ENCODE peak calls at places on chromosomes 3 and 15, in seven cellular contexts. One of them, this sample, is unnamed.

GRCh38 chr15:40439461-40440299 is 1.1 kb upstream of the BAHD1 start:
- DNase-seq in thoracic aorta: no peak
- DNase-seq in MCF 10A: peak; percentile 47
- DNase-seq in psoas muscle: peak; percentile 62
- DNase-seq in AG04450: no peak
- DNase-seq in nephron progenitor cell: peak; percentile 54
- DNase-seq in left ventricle myocardium inferior: peak; percentile 42
- DNase-seq in this sample: peak; percentile 67

GRCh38 chr3:35944915-35945710 is 305.8 kb downstream of the ARPP21 start:
- DNase-seq in thoracic aorta: no peak
- DNase-seq in MCF 10A: peak; percentile 34
- DNase-seq in psoas muscle: no peak
- DNase-seq in AG04450: no peak
- DNase-seq in nephron progenitor cell: no peak
- DNase-seq in left ventricle myocardium inferior: no peak
- DNase-seq in this sample: no peak

GRCh38 chr3:98763814-98764691 is 913 bp downstream of the ST3GAL6 start:
- DNase-seq in thoracic aorta: no peak
- DNase-seq in MCF 10A: no peak
- DNase-seq in psoas muscle: no peak
- DNase-seq in AG04450: no peak
- DNase-seq in nephron progenitor cell: no peak
- DNase-seq in left ventricle myocardium inferior: no peak
- DNase-seq in this sample: no peak

GRCh38 chr15:74307827-74308642 is 59.4 kb downstream of the CYP11A1 start:
- DNase-seq in thoracic aorta: no peak
- DNase-seq in MCF 10A: peak; percentile 77
- DNase-seq in psoas muscle: no peak
- DNase-seq in AG04450: no peak
- DNase-seq in nephron progenitor cell: peak; percentile 55
- DNase-seq in left ventricle myocardium inferior: no peak
- DNase-seq in this sample: peak; percentile 70

GRCh38 chr3:111484666-111485065 is 57.3 kb upstream of the CD96 start:
- DNase-seq in thoracic aorta: no peak
- DNase-seq in MCF 10A: no peak
- DNase-seq in psoas muscle: no peak
- DNase-seq in AG04450: peak; percentile 4
- DNase-seq in nephron progenitor cell: no peak
- DNase-seq in left ventricle myocardium inferior: no peak
- DNase-seq in this sample: no peak

GRCh38 chr3:55858727-55859126 is 371.6 kb upstream of the WNT5A start:
- DNase-seq in thoracic aorta: no peak
- DNase-seq in MCF 10A: no peak
- DNase-seq in psoas muscle: no peak
- DNase-seq in AG04450: no peak
- DNase-seq in nephron progenitor cell: no peak
- DNase-seq in left ventricle myocardium inferior: no peak
- DNase-seq in this sample: no peak

GRCh38 chr3:110519066-110519465 is 552.5 kb upstream of the NECTIN3 start:
- DNase-seq in thoracic aorta: no peak
- DNase-seq in MCF 10A: no peak
- DNase-seq in psoas muscle: no peak
- DNase-seq in AG04450: no peak
- DNase-seq in nephron progenitor cell: no peak
- DNase-seq in left ventricle myocardium inferior: no peak
- DNase-seq in this sample: no peak

GRCh38 chr15:90903733-90904536 is 833 bp downstream of the MAN2A2 start:
- DNase-seq in thoracic aorta: no peak
- DNase-seq in MCF 10A: no peak
- DNase-seq in psoas muscle: peak; percentile 45
- DNase-seq in AG04450: no peak
- DNase-seq in nephron progenitor cell: no peak
- DNase-seq in left ventricle myocardium inferior: no peak
- DNase-seq in this sample: peak; percentile 45

GRCh38 chr3:159838936-159839335 is 149.7 kb upstream of the IL12A start:
- DNase-seq in thoracic aorta: no peak
- DNase-seq in MCF 10A: no peak
- DNase-seq in psoas muscle: no peak
- DNase-seq in AG04450: no peak
- DNase-seq in nephron progenitor cell: no peak
- DNase-seq in left ventricle myocardium inferior: no peak
- DNase-seq in this sample: no peak

GRCh38 chr15:48250640-48251076 is 44.6 kb downstream of the SLC12A1 start:
- DNase-seq in thoracic aorta: no peak
- DNase-seq in MCF 10A: peak; percentile 62
- DNase-seq in psoas muscle: no peak
- DNase-seq in AG04450: peak; percentile 42
- DNase-seq in nephron progenitor cell: peak; percentile 22
- DNase-seq in left ventricle myocardium inferior: no peak
- DNase-seq in this sample: peak; percentile 51

GRCh38 chr3:157793745-157794144 is 290.5 kb upstream of the VEPH1 start:
- DNase-seq in thoracic aorta: no peak
- DNase-seq in MCF 10A: no peak
- DNase-seq in psoas muscle: no peak
- DNase-seq in AG04450: no peak
- DNase-seq in nephron progenitor cell: no peak
- DNase-seq in left ventricle myocardium inferior: no peak
- DNase-seq in this sample: no peak

GRCh38 chr15:42131826-42132806 is 24.3 kb downstream of the PLA2G4F start:
- DNase-seq in thoracic aorta: no peak
- DNase-seq in MCF 10A: peak; percentile 45
- DNase-seq in psoas muscle: no peak
- DNase-seq in AG04450: no peak
- DNase-seq in nephron progenitor cell: no peak
- DNase-seq in left ventricle myocardium inferior: no peak
- DNase-seq in this sample: no peak

GRCh38 chr3:134034005-134034785 is 4.5 kb upstream of the SLCO2A1 start:
- DNase-seq in thoracic aorta: no peak
- DNase-seq in MCF 10A: no peak
- DNase-seq in psoas muscle: no peak
- DNase-seq in AG04450: peak; percentile 48
- DNase-seq in nephron progenitor cell: no peak
- DNase-seq in left ventricle myocardium inferior: no peak
- DNase-seq in this sample: no peak

GRCh38 chr3:98772022-98772421 is 8.9 kb downstream of the ST3GAL6 start:
- DNase-seq in thoracic aorta: no peak
- DNase-seq in MCF 10A: no peak
- DNase-seq in psoas muscle: no peak
- DNase-seq in AG04450: no peak
- DNase-seq in nephron progenitor cell: no peak
- DNase-seq in left ventricle myocardium inferior: no peak
- DNase-seq in this sample: no peak

GRCh38 chr3:52518723-52519444 is 14.8 kb downstream of the NT5DC2 start:
- DNase-seq in thoracic aorta: no peak
- DNase-seq in MCF 10A: no peak
- DNase-seq in psoas muscle: peak; percentile 76
- DNase-seq in AG04450: no peak
- DNase-seq in nephron progenitor cell: peak; percentile 51
- DNase-seq in left ventricle myocardium inferior: no peak
- DNase-seq in this sample: no peak

GRCh38 chr15:70281811-70282307 is 184.1 kb upstream of the TLE3 start:
- DNase-seq in thoracic aorta: no peak
- DNase-seq in MCF 10A: peak; percentile 39
- DNase-seq in psoas muscle: no peak
- DNase-seq in AG04450: no peak
- DNase-seq in nephron progenitor cell: no peak
- DNase-seq in left ventricle myocardium inferior: no peak
- DNase-seq in this sample: no peak

DNA sequence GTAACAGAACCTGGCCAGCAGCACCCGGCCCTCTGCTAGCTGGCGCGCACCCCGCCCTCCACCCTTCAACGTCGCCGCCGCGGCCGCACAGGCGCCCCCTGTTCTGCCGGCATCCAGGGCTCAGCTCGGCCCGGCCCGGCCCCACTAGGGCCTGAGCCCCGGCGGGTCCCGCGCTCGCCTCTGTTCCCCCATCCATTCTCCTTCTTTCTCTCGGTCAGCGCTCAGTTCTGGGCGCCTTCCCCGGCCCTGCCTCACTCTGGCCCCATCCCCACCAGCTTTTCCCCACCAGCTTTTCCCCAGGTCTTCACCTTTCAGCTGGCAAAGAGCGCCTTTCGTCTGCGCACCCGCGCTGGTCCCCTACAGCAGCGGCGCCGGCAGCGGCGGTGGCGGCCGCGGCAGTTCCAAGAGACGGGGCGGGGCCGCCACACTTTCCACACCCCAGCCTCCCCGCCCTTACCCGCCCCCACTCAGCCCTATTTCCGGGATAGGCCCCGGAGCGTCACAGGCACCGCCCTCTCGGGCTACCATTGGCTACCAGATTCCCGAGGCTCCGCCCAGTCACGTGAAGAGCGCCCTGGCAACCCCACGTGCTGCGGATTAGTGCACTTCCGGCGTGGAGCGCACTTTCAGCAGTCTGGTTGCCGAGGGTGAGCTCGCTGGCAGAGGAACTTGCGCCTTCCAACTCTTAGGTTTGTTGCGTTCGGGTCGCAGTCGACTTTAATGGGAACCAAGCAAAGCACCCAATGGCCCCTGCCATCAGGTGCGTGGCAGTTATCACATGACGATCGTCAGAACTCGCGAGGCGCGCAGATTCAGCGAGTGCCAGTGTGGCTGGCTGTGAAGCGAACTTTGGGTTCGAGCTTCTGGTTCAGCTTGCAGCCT is at the start of gene EIF5A2:
- DNase-seq in thoracic aorta: peak; percentile 93
- DNase-seq in MCF 10A: peak; percentile 88
- DNase-seq in psoas muscle: peak; percentile 96
- DNase-seq in AG04450: peak; percentile 82
- DNase-seq in nephron progenitor cell: peak; percentile 84
- DNase-seq in left ventricle myocardium inferior: peak; percentile 96
- DNase-seq in this sample: peak; percentile 92
- TF ChIP-seq CTCF in thoracic aorta: no peak
- TF ChIP-seq CTCF in MCF 10A: no peak
- TF ChIP-seq CTCF in psoas muscle: no peak
- TF ChIP-seq CTCF in AG04450: no peak
- TF ChIP-seq CTCF in nephron progenitor cell: no peak
- TF ChIP-seq CTCF in left ventricle myocardium inferior: no peak
- TF ChIP-seq CTCF in this sample: no peak

GRCh38 chr3:63370094-63370493 is 92.0 kb downstream of the SYNPR start:
- DNase-seq in thoracic aorta: no peak
- DNase-seq in MCF 10A: no peak
- DNase-seq in psoas muscle: no peak
- DNase-seq in AG04450: no peak
- DNase-seq in nephron progenitor cell: no peak
- DNase-seq in left ventricle myocardium inferior: no peak
- DNase-seq in this sample: no peak

GRCh38 chr3:63364495-63364894 is 86.4 kb downstream of the SYNPR start:
- DNase-seq in thoracic aorta: no peak
- DNase-seq in MCF 10A: peak; percentile 42
- DNase-seq in psoas muscle: no peak
- DNase-seq in AG04450: no peak
- DNase-seq in nephron progenitor cell: peak; percentile 19
- DNase-seq in left ventricle myocardium inferior: no peak
- DNase-seq in this sample: no peak

GRCh38 chr3:63364909-63365308 is 86.8 kb downstream of the SYNPR start:
- DNase-seq in thoracic aorta: no peak
- DNase-seq in MCF 10A: no peak
- DNase-seq in psoas muscle: no peak
- DNase-seq in AG04450: no peak
- DNase-seq in nephron progenitor cell: peak; percentile 15
- DNase-seq in left ventricle myocardium inferior: no peak
- DNase-seq in this sample: no peak
- TF ChIP-seq CTCF in thoracic aorta: no peak
- TF ChIP-seq CTCF in MCF 10A: no peak
- TF ChIP-seq CTCF in psoas muscle: peak; percentile 5
- TF ChIP-seq CTCF in AG04450: no peak
- TF ChIP-seq CTCF in nephron progenitor cell: peak; percentile 55
- TF ChIP-seq CTCF in left ventricle myocardium inferior: peak; percentile 21
- TF ChIP-seq CTCF in this sample: no peak

GRCh38 chr3:130291148-130291547 is 54.3 kb upstream of the COL6A5 start:
- DNase-seq in thoracic aorta: no peak
- DNase-seq in MCF 10A: no peak
- DNase-seq in psoas muscle: no peak
- DNase-seq in AG04450: no peak
- DNase-seq in nephron progenitor cell: no peak
- DNase-seq in left ventricle myocardium inferior: no peak
- DNase-seq in this sample: no peak

GRCh38 chr3:130288670-130289069 is 56.8 kb upstream of the COL6A5 start:
- DNase-seq in thoracic aorta: no peak
- DNase-seq in MCF 10A: no peak
- DNase-seq in psoas muscle: no peak
- DNase-seq in AG04450: no peak
- DNase-seq in nephron progenitor cell: no peak
- DNase-seq in left ventricle myocardium inferior: no peak
- DNase-seq in this sample: no peak

DNA sequence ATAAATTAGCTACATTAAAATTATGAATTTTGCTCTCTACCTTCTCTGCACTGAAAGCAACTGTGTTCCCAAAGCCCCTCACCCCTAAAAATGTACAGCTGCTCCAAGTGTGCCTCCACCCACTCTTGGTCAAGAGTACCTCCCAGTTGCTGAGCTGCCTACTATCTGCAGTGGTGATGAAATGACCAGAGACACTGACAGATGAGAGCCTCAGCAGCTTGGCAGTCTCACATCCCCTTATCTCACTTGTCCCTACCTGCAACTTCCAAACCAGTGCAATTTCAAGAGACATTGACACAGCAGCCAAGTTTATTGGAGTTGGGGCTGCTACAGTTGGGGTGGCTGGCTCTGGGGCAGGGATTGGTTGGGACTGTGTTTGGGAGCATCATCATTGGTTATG is 52.2 kb upstream of the COL6A5 start:
- DNase-seq in thoracic aorta: no peak
- DNase-seq in MCF 10A: no peak
- DNase-seq in psoas muscle: no peak
- DNase-seq in AG04450: no peak
- DNase-seq in nephron progenitor cell: no peak
- DNase-seq in left ventricle myocardium inferior: no peak
- DNase-seq in this sample: no peak
- TF ChIP-seq CTCF in thoracic aorta: no peak
- TF ChIP-seq CTCF in MCF 10A: no peak
- TF ChIP-seq CTCF in psoas muscle: no peak
- TF ChIP-seq CTCF in AG04450: no peak
- TF ChIP-seq CTCF in nephron progenitor cell: no peak
- TF ChIP-seq CTCF in left ventricle myocardium inferior: no peak
- TF ChIP-seq CTCF in this sample: no peak

GRCh38 chr3:141306276-141306675 is 62.0 kb upstream of the ZBTB38 start:
- DNase-seq in thoracic aorta: no peak
- DNase-seq in MCF 10A: no peak
- DNase-seq in psoas muscle: no peak
- DNase-seq in AG04450: no peak
- DNase-seq in nephron progenitor cell: no peak
- DNase-seq in left ventricle myocardium inferior: no peak
- DNase-seq in this sample: no peak

GRCh38 chr3:141303481-141304223 is 64.7 kb upstream of the ZBTB38 start:
- DNase-seq in thoracic aorta: no peak
- DNase-seq in MCF 10A: peak; percentile 79
- DNase-seq in psoas muscle: no peak
- DNase-seq in AG04450: peak; percentile 73
- DNase-seq in nephron progenitor cell: peak; percentile 62
- DNase-seq in left ventricle myocardium inferior: no peak
- DNase-seq in this sample: peak; percentile 74

GRCh38 chr3:141307351-141308059 is 60.8 kb upstream of the ZBTB38 start:
- DNase-seq in thoracic aorta: no peak
- DNase-seq in MCF 10A: no peak
- DNase-seq in psoas muscle: no peak
- DNase-seq in AG04450: no peak
- DNase-seq in nephron progenitor cell: no peak
- DNase-seq in left ventricle myocardium inferior: no peak
- DNase-seq in this sample: no peak

GRCh38 chr3:141306922-141307321 is 61.4 kb upstream of the ZBTB38 start:
- DNase-seq in thoracic aorta: no peak
- DNase-seq in MCF 10A: no peak
- DNase-seq in psoas muscle: no peak
- DNase-seq in AG04450: no peak
- DNase-seq in nephron progenitor cell: no peak
- DNase-seq in left ventricle myocardium inferior: no peak
- DNase-seq in this sample: no peak

GRCh38 chr3:141305436-141305835 is 62.9 kb upstream of the ZBTB38 start:
- DNase-seq in thoracic aorta: no peak
- DNase-seq in MCF 10A: peak; percentile 55
- DNase-seq in psoas muscle: no peak
- DNase-seq in AG04450: no peak
- DNase-seq in nephron progenitor cell: no peak
- DNase-seq in left ventricle myocardium inferior: no peak
- DNase-seq in this sample: no peak
- TF ChIP-seq CTCF in thoracic aorta: no peak
- TF ChIP-seq CTCF in MCF 10A: peak; percentile 9
- TF ChIP-seq CTCF in psoas muscle: no peak
- TF ChIP-seq CTCF in AG04450: peak; percentile 45
- TF ChIP-seq CTCF in nephron progenitor cell: no peak
- TF ChIP-seq CTCF in left ventricle myocardium inferior: no peak
- TF ChIP-seq CTCF in this sample: no peak